ENCODE peak calls at places on chromosomes 6 and 20, in seven cellular contexts. B is Peyer's patch, U is psoas muscle, S is breast epithelium, Z is lower lobe of right lung, Q is endothelial cell of umbilical vein, F is transverse colon. T is an unnamed sample. For H3K36me3, the result is how much of the 10 kb centered on the place peaks cover.

GRCh38 chr6:2224847-2225382 is 20.5 kb downstream of the GMDS start:
- DNase-seq in B (no peak), U (no peak), S (no peak), Z (no peak), Q (no peak), F (no peak), T (no peak)

GRCh38 chr20:1800777-1801176 is 94.4 kb upstream of the SIRPA start:
- DNase-seq in B (no peak), U (no peak), S (no peak), Z (no peak), Q (peak), F (no peak), T (no peak)

GRCh38 chr6:82364087-82365010 is 732 bp downstream of the TPBG start:
- DNase-seq in B (no peak), U (peak), S (peak), Z (peak), Q (peak), F (peak), T (peak)

GRCh38 chr6:108762394-108762793 is 85.8 kb upstream of the ARMC2 start:
- DNase-seq in B (no peak), U (no peak), S (no peak), Z (no peak), Q (no peak), F (no peak), T (no peak)

GRCh38 chr6:28137458-28138020 is 4.1 kb upstream of the ZKSCAN8 start:
- DNase-seq in B (no peak), U (no peak), S (no peak), Z (no peak), Q (no peak), F (no peak), T (no peak)

GRCh38 chr6:32692019-32692418 is 25.6 kb upstream of the HLA-DQB1 start:
- DNase-seq in B (peak), U (no peak), S (no peak), Z (peak), Q (peak), F (peak), T (no peak)

GRCh38 chr6:161954077-161954476 is 680.2 kb upstream of the AGPAT4 start:
- DNase-seq in B (no peak), U (no peak), S (no peak), Z (no peak), Q (no peak), F (no peak), T (no peak)

GRCh38 chr6:133394630-133395029 is 153.5 kb downstream of the EYA4 start:
- DNase-seq in B (no peak), U (no peak), S (no peak), Z (no peak), Q (no peak), F (no peak), T (no peak)

GRCh38 chr6:119350202-119351004 is 842 bp upstream of the MAN1A1 start:
- DNase-seq in B (peak), U (no peak), S (no peak), Z (no peak), Q (peak), F (peak), T (no peak)

GRCh38 chr20:38141154-38141888 is 23.7 kb downstream of the TGM2 start:
- DNase-seq in B (no peak), U (no peak), S (no peak), Z (peak), Q (no peak), F (no peak), T (peak)

GRCh38 chr20:24658920-24659660 is 189.7 kb downstream of the SYNDIG1 start:
- DNase-seq in B (no peak), U (no peak), S (no peak), Z (no peak), Q (no peak), F (no peak), T (no peak)

GRCh38 chr20:38241201-38241600 is 19.3 kb downstream of the KIAA1755 start:
- DNase-seq in B (no peak), U (no peak), S (no peak), Z (no peak), Q (no peak), F (no peak), T (no peak)

GRCh38 chr20:43937586-43937985 is 22.9 kb downstream of the TOX2 start:
- DNase-seq in B (no peak), U (no peak), S (no peak), Z (no peak), Q (no peak), F (no peak), T (no peak)

GRCh38 chr6:55388161-55388560 is 60.9 kb downstream of the GFRAL start:
- DNase-seq in B (no peak), U (no peak), S (no peak), Z (no peak), Q (no peak), F (no peak), T (no peak)

GRCh38 chr20:59017493-59018231 is 1.6 kb upstream of the TUBB1 start:
- DNase-seq in B (peak), U (no peak), S (no peak), Z (no peak), Q (no peak), F (no peak), T (peak)

GRCh38 chr6:28923318-28924102 is at the start of gene TRIM27:
- DNase-seq in B (peak), U (peak), S (peak), Z (peak), Q (peak), F (peak), T (peak)

GRCh38 chr6:41940759-41941279 is 789 bp downstream of the CCND3 start:
- DNase-seq in B (no peak), U (peak), S (peak), Z (peak), Q (peak), F (peak), T (peak)

GRCh38 chr20:51697119-51697826 is 70.9 kb downstream of the ATP9A start:
- DNase-seq in B (no peak), U (no peak), S (no peak), Z (no peak), Q (peak), F (no peak), T (no peak)

GRCh38 chr6:69835414-69836179 is 30.8 kb upstream of the COL19A1 start:
- DNase-seq in B (no peak), U (no peak), S (no peak), Z (no peak), Q (peak), F (no peak), T (no peak)

GRCh38 chr20:59253779-59254319 is 46.6 kb upstream of the EDN3 start:
- DNase-seq in B (peak), U (no peak), S (no peak), Z (no peak), Q (no peak), F (peak), T (no peak)

GRCh38 chr6:157830354-157831017 is 7.4 kb downstream of the SNX9 start:
- DNase-seq in B (no peak), U (no peak), S (no peak), Z (no peak), Q (no peak), F (no peak), T (no peak)

GRCh38 chr6:169189227-169189626 is 64.4 kb downstream of the THBS2 start:
- DNase-seq in B (no peak), U (no peak), S (no peak), Z (no peak), Q (no peak), F (no peak), T (peak)

GRCh38 chr6:102114402-102114801 is 720.9 kb downstream of the GRIK2 start:
- DNase-seq in B (no peak), U (no peak), S (no peak), Z (no peak), Q (no peak), F (no peak), T (no peak)

GRCh38 chr6:28764014-28764723 is 159.6 kb downstream of the TRIM27 start:
- DNase-seq in B (no peak), U (no peak), S (no peak), Z (no peak), Q (no peak), F (no peak), T (no peak)

DNA sequence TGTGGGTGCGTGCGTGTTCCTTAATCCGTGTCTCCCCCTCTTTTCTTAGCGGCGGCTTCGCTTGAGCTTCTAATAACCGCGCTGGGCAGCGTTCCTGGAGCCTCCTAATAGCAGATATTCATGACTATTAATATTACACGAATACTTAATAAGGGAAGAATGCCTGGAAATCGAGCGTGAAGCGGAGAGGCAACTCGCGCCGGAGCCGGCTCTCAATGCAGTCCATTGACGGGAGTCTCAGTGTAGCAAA is 3.0 kb downstream of the TFAP2A start:
- DNase-seq in B (no peak), U (no peak), S (no peak), Z (peak), Q (peak), F (no peak), T (no peak)
- H3K36me3 ChIP-seq in B (under half), U (under half), S (under half), Z (under half), Q (under half), F (under half), T (under half)

GRCh38 chr20:36804425-36804824 is 30.9 kb upstream of the DSN1 start:
- DNase-seq in B (no peak), U (no peak), S (no peak), Z (no peak), Q (no peak), F (no peak), T (no peak)
- H3K36me3 ChIP-seq in B (under half), U (under half), S (under half), Z (half or more), Q (under half), F (under half), T (under half)

DNA sequence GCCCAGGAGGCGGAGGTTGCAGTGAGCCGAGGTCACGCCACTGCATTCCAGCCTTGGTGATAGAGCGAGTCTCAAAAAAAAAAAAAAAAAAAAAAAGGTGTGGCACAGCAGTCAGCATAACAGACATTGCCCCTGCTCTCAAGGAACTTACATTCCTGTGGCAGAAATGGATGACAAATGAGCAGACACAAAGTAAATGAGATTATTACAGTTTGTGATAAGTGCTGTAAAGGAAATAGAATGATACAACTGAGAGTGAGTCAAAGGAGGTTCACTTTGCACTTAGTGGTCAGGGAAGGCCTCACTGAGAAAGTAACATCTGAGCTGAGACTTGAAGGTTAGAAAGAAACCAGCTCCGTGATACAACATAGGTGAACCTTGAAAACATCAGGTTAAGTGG is 36.4 kb downstream of the CEP250 start:
- DNase-seq in B (no peak), U (no peak), S (no peak), Z (no peak), Q (no peak), F (no peak), T (no peak)
- H3K36me3 ChIP-seq in B (under half), U (under half), S (under half), Z (half or more), Q (under half), F (under half), T (under half)

GRCh38 chr6:121635355-121635754 is 199.9 kb downstream of the GJA1 start:
- DNase-seq in B (no peak), U (no peak), S (no peak), Z (no peak), Q (no peak), F (no peak), T (no peak)
- H3K36me3 ChIP-seq in B (under half), U (under half), S (under half), Z (under half), Q (under half), F (under half), T (under half)

DNA sequence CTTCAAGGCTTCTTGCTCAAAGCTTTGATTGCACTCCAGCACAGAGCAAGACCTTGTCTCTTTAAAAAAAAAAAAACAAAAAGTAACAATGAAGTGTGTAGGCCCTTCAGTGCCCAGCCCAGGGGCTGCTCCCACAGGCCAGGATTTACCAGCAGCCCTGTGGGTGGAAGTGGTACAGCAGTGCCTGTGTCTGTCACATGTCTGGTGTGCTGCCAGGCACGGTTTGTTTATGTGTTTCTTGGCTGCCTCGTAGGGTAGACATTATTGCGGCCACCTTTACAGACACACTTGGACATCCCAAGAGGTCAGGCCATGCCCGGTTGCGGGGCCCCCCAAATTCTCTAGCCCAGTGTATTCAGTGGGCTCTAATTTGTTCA is 12.7 kb downstream of the DYNLRB1 start:
- DNase-seq in B (no peak), U (no peak), S (peak), Z (peak), Q (peak), F (no peak), T (no peak)
- H3K36me3 ChIP-seq in B (under half), U (under half), S (under half), Z (half or more), Q (under half), F (under half), T (under half)

DNA sequence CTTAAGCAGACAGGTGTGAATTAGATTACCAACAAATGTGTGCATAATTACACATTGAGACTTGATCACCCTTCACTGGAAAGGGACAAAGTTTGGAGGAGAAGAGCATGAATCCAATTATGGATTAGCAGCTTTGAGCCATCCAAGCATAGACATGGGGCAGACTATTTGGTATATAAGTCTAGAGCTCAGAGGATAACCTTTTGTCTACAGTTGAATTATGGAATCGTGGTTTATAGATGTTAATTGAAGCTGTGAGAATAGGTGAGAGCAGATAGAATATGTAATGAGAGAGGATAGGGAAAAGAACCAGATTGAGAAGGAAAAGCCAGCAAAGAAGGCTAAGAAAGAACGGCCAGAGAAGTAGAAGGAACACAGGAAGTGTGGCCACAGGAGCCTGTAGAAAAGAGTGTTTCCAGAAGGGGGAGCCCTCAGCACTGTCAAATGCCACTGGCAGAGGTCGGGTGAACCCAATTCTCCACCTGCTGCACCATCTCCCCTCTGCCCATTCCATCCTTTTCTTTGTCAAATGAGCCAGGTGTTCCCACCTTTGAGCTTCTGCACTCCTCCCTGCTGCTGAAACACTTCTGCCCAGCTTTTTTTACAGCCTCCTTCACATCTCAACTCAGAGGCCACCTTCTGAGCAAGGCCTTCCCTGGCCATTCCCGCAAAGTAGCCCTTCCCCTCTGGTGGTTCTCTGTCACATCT is 7.3 kb downstream of the DNTTIP1 start:
- DNase-seq in B (peak), U (no peak), S (no peak), Z (peak), Q (peak), F (peak), T (no peak)
- H3K36me3 ChIP-seq in B (under half), U (under half), S (under half), Z (half or more), Q (under half), F (under half), T (under half)

DNA sequence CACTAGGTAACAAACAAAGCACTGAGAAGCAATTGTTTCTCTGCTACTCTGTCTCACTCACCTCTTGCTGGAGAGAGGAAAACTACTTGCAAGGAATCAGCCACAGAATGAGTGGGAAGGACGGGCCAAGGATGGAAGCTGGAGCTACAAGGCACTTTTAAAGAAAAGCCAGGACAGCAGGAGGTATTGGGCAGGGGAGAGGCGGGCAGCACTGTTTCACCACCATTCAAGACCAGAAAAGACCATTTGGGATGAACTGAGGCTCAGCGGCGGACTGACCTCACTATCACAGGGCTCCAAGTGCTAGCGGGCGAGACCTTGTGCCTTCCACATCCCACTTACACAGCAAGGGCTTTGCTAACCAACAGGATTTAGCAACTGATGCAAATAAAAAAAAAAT is 137.4 kb downstream of the IPCEF1 start:
- DNase-seq in B (no peak), U (no peak), S (no peak), Z (no peak), Q (no peak), F (no peak), T (no peak)
- H3K36me3 ChIP-seq in B (under half), U (under half), S (under half), Z (under half), Q (under half), F (under half), T (under half)

DNA sequence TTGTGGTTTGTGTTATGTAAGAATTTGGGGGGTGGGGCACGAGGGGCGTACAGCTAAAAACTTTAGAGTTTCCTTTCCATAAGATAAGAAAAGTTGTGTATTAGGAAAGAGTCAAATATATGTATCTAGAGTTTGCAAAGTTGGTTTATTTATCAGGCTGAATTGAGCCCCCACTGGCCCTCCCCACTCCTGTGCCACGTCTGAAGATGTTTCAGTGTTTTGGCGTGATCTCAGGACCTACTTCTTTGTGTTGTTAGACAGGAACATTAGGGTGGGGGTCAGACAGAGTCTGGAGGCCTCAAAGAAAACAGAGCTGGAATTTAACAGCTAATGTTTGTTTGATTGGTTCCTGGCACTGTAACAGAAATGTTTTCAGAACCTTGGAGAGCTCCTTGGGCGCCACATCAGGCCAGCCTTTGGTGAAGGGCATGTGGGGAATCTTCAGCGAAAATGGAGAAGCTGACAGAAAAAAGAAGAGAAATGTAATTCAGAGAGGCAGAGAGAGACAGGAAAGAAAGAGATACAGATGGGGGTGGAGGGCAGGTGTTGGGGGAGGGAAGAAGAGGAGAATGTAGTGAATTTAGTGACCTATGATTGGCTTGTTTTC is 674 bp downstream of the NRSN1 start:
- DNase-seq in B (no peak), U (no peak), S (no peak), Z (no peak), Q (peak), F (peak), T (no peak)
- H3K36me3 ChIP-seq in B (under half), U (under half), S (under half), Z (under half), Q (under half), F (under half), T (under half)

DNA sequence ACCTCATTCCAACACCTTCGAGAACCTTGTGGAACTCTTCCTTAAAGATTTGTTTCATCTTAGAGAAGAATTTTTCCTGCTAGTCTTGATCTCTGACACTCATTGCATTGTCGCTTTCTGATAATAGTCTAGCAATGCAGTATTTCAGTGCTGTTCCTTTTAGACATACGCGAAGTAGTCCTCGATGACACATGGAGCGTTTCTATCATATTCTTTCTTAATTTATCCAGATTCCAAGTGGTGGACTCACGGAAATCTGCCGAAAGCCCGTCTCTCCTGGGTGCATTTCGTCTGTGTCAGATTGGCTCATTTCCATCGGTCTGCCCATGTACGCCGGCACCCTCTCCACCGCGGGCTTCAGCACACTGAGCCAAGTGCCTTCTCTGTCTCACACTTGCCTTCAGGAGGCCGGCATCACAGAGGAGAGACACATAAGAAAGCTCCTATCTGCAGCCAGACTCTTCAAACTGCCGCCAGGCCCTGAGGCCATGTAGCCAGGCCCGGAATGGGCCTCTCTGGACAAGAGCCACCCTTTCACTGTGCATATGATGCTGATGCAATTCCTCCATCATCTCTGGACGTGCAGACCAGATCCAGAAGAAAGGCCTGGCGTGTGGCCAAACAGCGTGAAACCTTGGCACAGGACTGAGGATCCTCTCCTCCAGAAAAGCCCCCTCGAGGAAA is 198.6 kb upstream of the UST start:
- DNase-seq in B (no peak), U (no peak), S (no peak), Z (no peak), Q (no peak), F (no peak), T (no peak)
- H3K36me3 ChIP-seq in B (under half), U (under half), S (under half), Z (half or more), Q (under half), F (under half), T (under half)

GRCh38 chr20:3032624-3033023 is 10.8 kb upstream of the GNRH2 start:
- DNase-seq in B (no peak), U (peak), S (no peak), Z (no peak), Q (no peak), F (no peak), T (peak)
- H3K36me3 ChIP-seq in B (under half), U (under half), S (under half), Z (half or more), Q (under half), F (under half), T (under half)

T was measured in kidney.